ENCODE peak calls at places on chromosomes 5 and 9, in five cellular contexts. X is stimulated activated CD4-positive, alpha-beta T cell treated with anti-CD3 and anti-CD28 coated beads, Interleukin-4, amount 100 ng/mL, for 4 hours; S is T-helper 9 cell; N is GM06990; W is GM23248. Y is an unnamed sample.

GRCh38 chr9:126676685-126677143 is 63.0 kb downstream of the LMX1B start:
- DNase-seq in W (no peak), S (no peak), X (no peak), N (no peak), Y (no peak)

GRCh38 chr5:132050136-132050535 is 10.3 kb upstream of the IL3 start:
- DNase-seq in N (no peak), W (no peak), X (no peak), S (no peak), Y (no peak)

GRCh38 chr9:125894566-125894965 is 147.4 kb downstream of the PBX3 start:
- DNase-seq in S (no peak), X (no peak), W (no peak), N (no peak), Y (no peak)

GRCh38 chr9:111965566-111966019 is 69.0 kb downstream of the UGCG start:
- DNase-seq in N (peak; percentile 48), W (peak; percentile 97), X (no peak), S (no peak), Y (peak; percentile 95)

GRCh38 chr9:90546200-90546599 is 96.4 kb downstream of the DIRAS2 start:
- DNase-seq in W (peak; percentile 48), X (no peak), N (no peak), S (no peak), Y (peak; percentile 78)

GRCh38 chr9:113504725-113505590 is 41.4 kb downstream of the RGS3 start:
- DNase-seq in N (no peak), S (no peak), X (no peak), W (no peak), Y (no peak)

GRCh38 chr9:34568783-34569182 is 20.7 kb downstream of the CNTFR start:
- DNase-seq in S (no peak), X (no peak), W (no peak), N (no peak), Y (no peak)

GRCh38 chr9:136833381-136834142 is 8.7 kb upstream of the AJM1 start:
- DNase-seq in S (no peak), W (no peak), N (no peak), X (no peak), Y (no peak)

GRCh38 chr5:1493941-1494340 is 29.8 kb downstream of the LPCAT1 start:
- DNase-seq in X (no peak), W (no peak), N (no peak), S (no peak), Y (no peak)

GRCh38 chr5:20000416-20000815 is 12.4 kb upstream of the CDH18 start:
- DNase-seq in S (no peak), X (no peak), W (no peak), N (no peak), Y (no peak)

GRCh38 chr9:26326473-26327044 is 566.0 kb downstream of the CAAP1 start:
- DNase-seq in N (no peak), X (no peak), W (peak; percentile 72), S (no peak), Y (peak; percentile 80)

GRCh38 chr5:50406874-50407273 is 34.2 kb downstream of the EMB start:
- DNase-seq in W (no peak), N (no peak), S (no peak), X (no peak), Y (peak; percentile 6)

GRCh38 chr5:42813533-42813932 is 1.8 kb upstream of the SELENOP start:
- DNase-seq in S (no peak), N (no peak), X (no peak), W (no peak), Y (no peak)

GRCh38 chr5:123811771-123812170 is 299.8 kb downstream of the CSNK1G3 start:
- DNase-seq in W (no peak), S (no peak), X (no peak), N (no peak), Y (no peak)

GRCh38 chr9:27118916-27119315 is 9.9 kb downstream of the TEK start:
- DNase-seq in X (no peak), S (no peak), W (peak; percentile 73), N (no peak), Y (peak; percentile 31)

GRCh38 chr9:4864698-4865097 is 72.0 kb downstream of the RCL1 start:
- DNase-seq in W (no peak), N (no peak), S (no peak), X (no peak), Y (no peak)

GRCh38 chr9:91474656-91475055 is 51.0 kb upstream of the NFIL3 start:
- DNase-seq in X (no peak), N (no peak), S (no peak), W (peak; percentile 48), Y (no peak)

GRCh38 chr9:116565986-116566385 is 121.1 kb upstream of the TRIM32 start:
- DNase-seq in N (no peak), X (no peak), W (peak; percentile 31), S (no peak), Y (no peak)

GRCh38 chr9:12880406-12881016 is 105.7 kb downstream of the LURAP1L start:
- DNase-seq in W (peak; percentile 0), N (no peak), S (no peak), X (no peak), Y (peak; percentile 16)

Y was measured in AG10803.